ENCODE peak calls at places on chromosome 21, in eight cellular contexts. B, X, F, U, Q, I, V and D are unnamed samples.

GRCh38 chr21:34202553-34203332 is 129.4 kb downstream of the MRPS6 start:
- DNase-seq in Q (peak; percentile 3), I (no peak), V (no peak), F (no peak), X (peak; percentile 61), B (no peak), U (peak; percentile 25), D (no peak)

GRCh38 chr21:33682992-33683627 is 40.8 kb downstream of the ITSN1 start:
- DNase-seq in B (no peak), V (no peak), F (no peak), I (no peak), Q (peak; percentile 90), U (no peak), X (no peak), D (peak; percentile 95)

GRCh38 chr21:34004984-34005383 is 68.4 kb upstream of the MRPS6 start:
- DNase-seq in X (peak; percentile 22), I (no peak), B (no peak), U (peak; percentile 32), Q (no peak), V (no peak), F (no peak), D (no peak)

GRCh38 chr21:25421327-25422028 is 185.8 kb downstream of the MRPL39 start:
- DNase-seq in V (no peak), Q (no peak), I (no peak), B (peak; percentile 39), X (no peak), F (no peak), U (no peak), D (peak; percentile 9)

GRCh38 chr21:43866233-43866632 is 1.2 kb downstream of the AGPAT3 start:
- DNase-seq in F (peak; percentile 59), U (peak; percentile 65), B (no peak), X (peak; percentile 62), Q (no peak), V (no peak), I (peak; percentile 55), D (no peak)

GRCh38 chr21:35563885-35564451 is 496.4 kb downstream of the SETD4 start:
- DNase-seq in V (peak; percentile 66), I (no peak), Q (no peak), B (no peak), U (peak; percentile 66), F (peak; percentile 37), X (peak; percentile 21), D (no peak)

GRCh38 chr21:46552274-46552673 is 52.6 kb downstream of the S100B start:
- DNase-seq in B (no peak), V (no peak), F (no peak), Q (no peak), U (no peak), X (no peak), I (no peak), D (no peak)

GRCh38 chr21:28220670-28221069 is 772.0 kb downstream of the LTN1 start:
- DNase-seq in Q (no peak), X (no peak), B (no peak), U (no peak), F (no peak), I (no peak), V (no peak), D (no peak)

GRCh38 chr21:25791321-25791720 is 56.5 kb downstream of the GABPA start:
- DNase-seq in U (no peak), Q (peak; percentile 7), X (no peak), B (no peak), I (no peak), F (no peak), V (no peak), D (no peak)

GRCh38 chr21:39387461-39388037 is 38.7 kb upstream of the HMGN1 start:
- DNase-seq in X (peak; percentile 91), F (peak; percentile 93), U (peak; percentile 92), V (peak; percentile 93), Q (peak; percentile 60), I (peak; percentile 85), B (peak; percentile 92), D (no peak)

DNA sequence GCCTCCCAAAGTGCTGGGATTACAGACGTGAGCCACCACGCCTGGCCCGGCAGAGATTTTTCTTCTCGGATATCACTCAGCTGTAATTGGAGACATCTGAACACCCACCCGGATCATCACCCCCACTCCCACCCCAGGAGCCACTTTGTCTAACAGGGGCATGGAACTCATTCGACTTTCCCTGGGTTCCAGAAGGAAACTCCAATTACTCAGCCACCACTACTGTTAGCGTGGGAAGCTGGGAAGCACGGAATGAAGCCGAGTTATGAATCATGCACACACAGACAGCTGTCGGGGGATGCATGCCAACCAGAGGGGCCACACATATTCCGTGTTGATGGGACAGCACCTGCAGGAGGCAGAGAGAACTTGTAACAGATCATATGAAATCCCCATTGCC is 85.2 kb downstream of the HLCS start:
- DNase-seq in X (no peak), F (no peak), U (no peak), V (no peak), I (no peak), Q (no peak), B (no peak), D (no peak)
- TF ChIP-seq CTCF in X (no peak), F (no peak), U (no peak), V (no peak), I (no peak), Q (no peak), B (no peak), D (no peak)

GRCh38 chr21:17730782-17731181 is 88.4 kb downstream of the C21orf91 start:
- DNase-seq in I (no peak), U (no peak), F (no peak), V (no peak), X (no peak), Q (no peak), B (no peak), D (no peak)
- H3K4me3 ChIP-seq in I (no peak overlapping the region), U (no peak overlapping the region), F (no peak overlapping the region), V (no peak overlapping the region), X (no peak overlapping the region), Q (no peak overlapping the region), B (no peak overlapping the region), D (no peak overlapping the region)

GRCh38 chr21:42291003-42291750 is 24.0 kb downstream of the TFF3 start:
- DNase-seq in Q (no peak), F (no peak), X (no peak), V (no peak), I (no peak), U (no peak), B (no peak), D (no peak)
- H3K36me3 ChIP-seq in Q (no peaks in the 10 kb centered on the region), F (no peaks in the 10 kb centered on the region), X (no peaks in the 10 kb centered on the region), V (peaks cover 73% of the 10 kb centered on the region), I (no peaks in the 10 kb centered on the region), U (peaks cover 75% of the 10 kb centered on the region), B (peaks cover 87% of the 10 kb centered on the region), D (no peaks in the 10 kb centered on the region)

GRCh38 chr21:40839551-40839950 is 7.4 kb downstream of the DSCAM start:
- DNase-seq in I (no peak), F (no peak), B (no peak), V (no peak), X (no peak), Q (no peak), U (no peak), D (no peak)

GRCh38 chr21:40840441-40840840 is 6.5 kb downstream of the DSCAM start:
- DNase-seq in U (no peak), I (no peak), X (no peak), V (no peak), B (no peak), F (no peak), Q (no peak), D (no peak)

GRCh38 chr21:40842197-40842552 is 4.8 kb downstream of the DSCAM start:
- DNase-seq in I (no peak), B (no peak), U (no peak), X (no peak), F (no peak), V (no peak), Q (no peak), D (no peak)

GRCh38 chr21:40844935-40845334 is 2.0 kb downstream of the DSCAM start:
- DNase-seq in V (no peak), X (no peak), I (no peak), Q (no peak), F (no peak), U (no peak), B (no peak), D (no peak)

GRCh38 chr21:40841524-40842196 is 5.3 kb downstream of the DSCAM start:
- DNase-seq in X (no peak), U (peak; percentile 33), V (peak; percentile 64), F (no peak), B (peak; percentile 67), Q (no peak), I (peak; percentile 64), D (peak; percentile 2)
- TF ChIP-seq CTCF in X (peak; percentile 10), U (peak; percentile 62), V (no peak), F (no peak), B (peak; percentile 46), Q (no peak), I (peak; percentile 45), D (peak; percentile 57)

GRCh38 chr21:45538381-45539045 is 3.7 kb downstream of the SLC19A1 start:
- DNase-seq in F (peak; percentile 19), U (peak; percentile 10), V (peak; percentile 29), B (peak; percentile 20), X (peak; percentile 13), Q (no peak), I (no peak), D (no peak)
- H3K4me3 ChIP-seq in F (no peak overlapping the region), U (no peak overlapping the region), V (no peak overlapping the region), B (no peak overlapping the region), X (no peak overlapping the region), Q (no peak overlapping the region), I (no peak overlapping the region), D (no peak overlapping the region)

DNA sequence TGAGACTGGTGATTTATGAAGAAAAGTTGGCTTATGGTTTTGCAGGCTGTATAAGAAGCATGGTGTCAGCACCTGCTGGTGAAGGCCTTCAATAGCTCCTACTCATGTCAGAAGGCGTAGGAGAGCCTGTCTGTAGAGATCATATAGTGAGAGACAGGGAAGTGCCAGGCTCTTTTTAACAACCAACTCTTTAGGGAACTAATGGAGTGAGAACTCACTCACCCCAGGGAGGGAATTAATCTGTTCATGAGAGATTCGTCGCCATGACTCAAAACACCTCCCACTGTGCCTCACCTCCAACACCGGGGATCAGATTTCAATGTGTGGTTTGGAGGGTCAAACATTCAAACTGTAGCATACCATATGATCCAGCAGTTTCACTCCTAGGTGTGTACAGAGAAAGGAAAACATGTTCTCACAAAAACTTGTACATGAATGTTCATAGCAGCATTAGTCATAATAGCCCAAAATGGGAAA is 72.6 kb downstream of the TTC3 start:
- DNase-seq in F (no peak), I (no peak), B (no peak), X (no peak), Q (peak; percentile 19), U (no peak), V (no peak), D (peak; percentile 18)
- H3K36me3 ChIP-seq in F (no peaks in the 10 kb centered on the region), I (no peaks in the 10 kb centered on the region), B (peaks cover 77% of the 10 kb centered on the region), X (no peaks in the 10 kb centered on the region), Q (peaks cover 32% of the 10 kb centered on the region), U (peaks cover 68% of the 10 kb centered on the region), V (peaks cover 67% of the 10 kb centered on the region), D (no peaks in the 10 kb centered on the region)

DNA sequence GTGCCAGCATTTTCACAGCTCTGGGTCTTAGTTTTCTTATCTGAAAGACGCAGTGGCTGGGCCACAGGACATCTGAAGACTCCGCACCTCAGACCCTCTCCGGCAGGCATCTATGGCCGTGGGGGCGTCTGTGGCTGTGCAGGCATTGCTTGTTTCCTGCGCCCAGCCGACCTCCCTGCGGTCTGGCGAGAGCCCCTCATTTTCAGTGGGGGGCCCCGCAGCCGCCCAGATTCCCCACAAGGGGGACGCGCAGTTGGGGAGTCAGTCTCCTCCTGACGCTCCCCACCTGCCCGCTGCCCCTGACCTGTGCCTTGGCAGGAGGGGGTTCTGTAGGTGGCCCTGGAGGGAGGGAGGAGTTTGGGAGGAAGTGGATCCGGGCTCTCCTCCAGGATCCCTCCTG is 3.5 kb upstream of the TFF1 start:
- DNase-seq in U (no peak), X (no peak), I (no peak), F (no peak), Q (no peak), B (no peak), V (no peak), D (no peak)
- TF ChIP-seq CTCF in U (no peak), X (no peak), I (no peak), F (no peak), Q (no peak), B (no peak), V (no peak), D (no peak)